ENCODE peak calls at places on chromosome 7, in seven cellular contexts. M is OCI-M1; C is stimulated activated naive CD8-positive, alpha-beta T cell treated with anti-CD3 and anti-CD28 coated beads, Interleukin-15, Interleukin-2, amounts not matched to agents 100 U/mL and 50 U/mL, for 24 hours; G is CD8-positive, alpha-beta T cell; H is M059J; F is HuH-7.5; U is nephron progenitor cell. E is an unnamed sample.

GRCh38 chr7:51324206-51324884 is 7.7 kb upstream of the COBL start:
- DNase-seq in C (no peak), M (peak), F (peak), G (no peak), U (no peak), H (no peak), E (peak)

GRCh38 chr7:6419310-6419773 is 28.4 kb downstream of the DAGLB start:
- DNase-seq in C (no peak), F (no peak), G (no peak), U (no peak), H (peak), M (no peak), E (no peak)

GRCh38 chr7:14899065-14899464 is 3.5 kb downstream of the DGKB start:
- DNase-seq in F (no peak), H (peak), C (no peak), M (no peak), G (no peak), U (no peak), E (peak)

GRCh38 chr7:34759477-34760125 is 101.6 kb downstream of the NPSR1 start:
- DNase-seq in H (peak), U (peak), M (peak), C (no peak), F (peak), G (no peak), E (peak)

GRCh38 chr7:107563761-107564552 is at the start of the genes COG5 and DUS4L:
- DNase-seq in U (peak), C (peak), F (peak), G (peak), H (peak), M (peak), E (peak)

GRCh38 chr7:90995996-90996395 is 268.2 kb upstream of the FZD1 start:
- DNase-seq in H (no peak), U (no peak), C (no peak), G (no peak), F (no peak), M (no peak), E (no peak)

GRCh38 chr7:17599733-17600685 is 301.6 kb downstream of the AHR start:
- DNase-seq in F (peak), U (no peak), M (no peak), C (no peak), G (no peak), H (peak), E (no peak)

GRCh38 chr7:15396210-15397158 is 165.3 kb downstream of the AGMO start:
- DNase-seq in G (no peak), H (no peak), C (no peak), U (no peak), M (no peak), F (no peak), E (no peak)

GRCh38 chr7:47806701-47807103 is 141.6 kb downstream of the PKD1L1 start:
- DNase-seq in M (no peak), F (no peak), U (no peak), C (no peak), G (no peak), H (no peak), E (no peak)

GRCh38 chr7:33044986-33045385 is 17.6 kb downstream of the NT5C3A start:
- DNase-seq in H (no peak), U (no peak), M (no peak), C (no peak), G (no peak), F (no peak), E (no peak)

GRCh38 chr7:22356010-22356854 is 722 bp downstream of the RAPGEF5 start:
- DNase-seq in G (no peak), F (no peak), M (no peak), U (peak), H (no peak), C (no peak), E (no peak)

GRCh38 chr7:4159761-4160554 is 522.1 kb upstream of the FOXK1 start:
- DNase-seq in F (no peak), U (no peak), M (no peak), H (no peak), G (no peak), C (no peak), E (no peak)

GRCh38 chr7:48390381-48391327 is 219.4 kb downstream of the ABCA13 start:
- DNase-seq in U (no peak), H (peak), G (no peak), F (no peak), C (no peak), M (peak), E (no peak)

GRCh38 chr7:2687338-2687869 is 598 bp upstream of the AMZ1 start:
- DNase-seq in U (no peak), H (peak), F (no peak), M (no peak), G (no peak), C (no peak), E (no peak)

GRCh38 chr7:106736508-106737201 is 75.7 kb upstream of the CCDC71L start:
- DNase-seq in M (peak), U (peak), C (peak), H (peak), F (peak), G (peak), E (no peak)

GRCh38 chr7:55285665-55286064 is 79.5 kb upstream of the LANCL2 start:
- DNase-seq in F (no peak), G (no peak), H (no peak), U (no peak), M (no peak), C (no peak), E (no peak)

GRCh38 chr7:8254667-8255066 is 7.3 kb downstream of the ICA1 start:
- DNase-seq in H (no peak), F (no peak), G (no peak), C (no peak), M (no peak), U (no peak), E (no peak)

GRCh38 chr7:44956157-44956766 is 22.6 kb downstream of the MYO1G start:
- DNase-seq in M (no peak), F (no peak), G (no peak), C (no peak), H (no peak), U (no peak), E (no peak)

GRCh38 chr7:158943713-158944112 is 87.4 kb downstream of the DYNC2I1 start:
- DNase-seq in M (no peak), H (no peak), G (no peak), U (no peak), F (no peak), C (no peak), E (no peak)

GRCh38 chr7:19920705-19921104 is 147.3 kb upstream of the TMEM196 start:
- DNase-seq in U (no peak), M (no peak), G (no peak), F (no peak), H (no peak), C (no peak), E (no peak)

GRCh38 chr7:26105931-26106330 is 46.1 kb upstream of the NFE2L3 start:
- DNase-seq in C (no peak), M (no peak), H (no peak), U (no peak), G (no peak), F (no peak), E (no peak)

GRCh38 chr7:66204822-66205735 is at the start of gene TPST1:
- DNase-seq in H (peak), G (peak), U (peak), C (peak), M (peak), F (peak), E (peak)

GRCh38 chr7:41501016-41501415 is 201.9 kb downstream of the INHBA start:
- DNase-seq in H (peak), F (no peak), G (no peak), U (no peak), C (no peak), M (no peak), E (no peak)

GRCh38 chr7:55132890-55133551 is 114.2 kb downstream of the EGFR start:
- DNase-seq in M (no peak), C (peak), F (no peak), H (peak), U (no peak), G (no peak), E (no peak)

GRCh38 chr7:128447944-128448556 is 7.6 kb upstream of the HILPDA start:
- DNase-seq in U (no peak), M (no peak), F (no peak), C (no peak), H (no peak), G (no peak), E (no peak)

GRCh38 chr7:30475580-30475979 is 3.0 kb downstream of the NOD1 start:
- DNase-seq in C (no peak), G (no peak), F (no peak), M (no peak), H (peak), U (no peak), E (no peak)

GRCh38 chr7:36916116-36916515 is 191.8 kb upstream of the AOAH start:
- DNase-seq in H (no peak), M (no peak), F (no peak), G (no peak), C (no peak), U (no peak), E (no peak)

GRCh38 chr7:77276120-77276519 is 76.5 kb upstream of the FGL2 start:
- DNase-seq in M (no peak), H (no peak), F (no peak), U (no peak), C (no peak), G (no peak), E (no peak)